ENCODE peak calls at places on chromosomes 7 and 10, in four cellular contexts. One of them, this sample, is unnamed.

GRCh38 chr10:101896466-101896865 is 52.9 kb upstream of the KCNIP2 start:
- DNase-seq in PC-3: no peak
- DNase-seq in adrenal gland: no peak
- DNase-seq in testis: no peak
- DNase-seq in this sample: no peak

GRCh38 chr10:24691113-24691512 is 32.6 kb downstream of the ARHGAP21 start:
- DNase-seq in PC-3: no peak
- DNase-seq in adrenal gland: no peak
- DNase-seq in testis: no peak
- DNase-seq in this sample: peak; percentile 44

GRCh38 chr10:116765549-116766162 is 23.3 kb upstream of the HSPA12A start:
- DNase-seq in PC-3: no peak
- DNase-seq in adrenal gland: no peak
- DNase-seq in testis: peak; percentile 58
- DNase-seq in this sample: no peak

GRCh38 chr10:43227911-43228782 is 38.7 kb downstream of the RASGEF1A start:
- DNase-seq in PC-3: no peak
- DNase-seq in adrenal gland: peak; percentile 11
- DNase-seq in testis: no peak
- DNase-seq in this sample: no peak

GRCh38 chr7:158431941-158432347 is 155.7 kb downstream of the PTPRN2 start:
- DNase-seq in PC-3: peak; percentile 90
- DNase-seq in adrenal gland: peak; percentile 24
- DNase-seq in testis: peak; percentile 60
- DNase-seq in this sample: peak; percentile 28

GRCh38 chr10:112356686-112357085 is 17.2 kb upstream of the ACSL5 start:
- DNase-seq in PC-3: no peak
- DNase-seq in adrenal gland: no peak
- DNase-seq in testis: no peak
- DNase-seq in this sample: no peak

GRCh38 chr10:32077896-32078295 is 21.7 kb upstream of the KIF5B start:
- DNase-seq in PC-3: peak; percentile 72
- DNase-seq in adrenal gland: peak; percentile 72
- DNase-seq in testis: no peak
- DNase-seq in this sample: no peak

GRCh38 chr10:43078986-43079273 is 2.1 kb downstream of the RET start:
- DNase-seq in PC-3: no peak
- DNase-seq in adrenal gland: peak; percentile 42
- DNase-seq in testis: peak; percentile 48
- DNase-seq in this sample: peak; percentile 16

GRCh38 chr7:151204383-151205032 is 5.8 kb downstream of the H2BK1 start:
- DNase-seq in PC-3: no peak
- DNase-seq in adrenal gland: no peak
- DNase-seq in testis: peak; percentile 34
- DNase-seq in this sample: no peak

GRCh38 chr7:106962751-106963150 is 81.8 kb upstream of the PRKAR2B start:
- DNase-seq in PC-3: no peak
- DNase-seq in adrenal gland: no peak
- DNase-seq in testis: no peak
- DNase-seq in this sample: no peak

GRCh38 chr7:27442446-27442845 is 199.8 kb downstream of the EVX1 start:
- DNase-seq in PC-3: peak; percentile 94
- DNase-seq in adrenal gland: no peak
- DNase-seq in testis: no peak
- DNase-seq in this sample: no peak

GRCh38 chr10:86580549-86580886 is 58.9 kb upstream of the WAPL start:
- DNase-seq in PC-3: no peak
- DNase-seq in adrenal gland: no peak
- DNase-seq in testis: no peak
- DNase-seq in this sample: no peak

GRCh38 chr10:133207041-133207600 is 22.9 kb upstream of the UTF1 start:
- DNase-seq in PC-3: no peak
- DNase-seq in adrenal gland: no peak
- DNase-seq in testis: no peak
- DNase-seq in this sample: no peak

GRCh38 chr7:23672033-23672432 is 8.0 kb upstream of the FAM221A start:
- DNase-seq in PC-3: no peak
- DNase-seq in adrenal gland: no peak
- DNase-seq in testis: no peak
- DNase-seq in this sample: no peak

GRCh38 chr7:5634107-5634950 is 147.1 kb downstream of the RNF216 start:
- DNase-seq in PC-3: no peak
- DNase-seq in adrenal gland: peak; percentile 46
- DNase-seq in testis: peak; percentile 77
- DNase-seq in this sample: peak; percentile 60

GRCh38 chr7:150449206-150449956 is 1.0 kb upstream of the GIMAP8 start:
- DNase-seq in PC-3: no peak
- DNase-seq in adrenal gland: no peak
- DNase-seq in testis: no peak
- DNase-seq in this sample: no peak

GRCh38 chr7:33108931-33109757 is at the start of gene RP9:
- DNase-seq in PC-3: peak; percentile 71
- DNase-seq in adrenal gland: peak; percentile 66
- DNase-seq in testis: peak; percentile 73
- DNase-seq in this sample: peak; percentile 40

GRCh38 chr10:112763916-112764520 is 186.0 kb upstream of the TCF7L2 start:
- DNase-seq in PC-3: peak; percentile 86
- DNase-seq in adrenal gland: no peak
- DNase-seq in testis: no peak
- DNase-seq in this sample: no peak

GRCh38 chr7:29139191-29139590 is 7.1 kb downstream of the CPVL start:
- DNase-seq in PC-3: peak; percentile 85
- DNase-seq in adrenal gland: no peak
- DNase-seq in testis: no peak
- DNase-seq in this sample: no peak

GRCh38 chr7:5699951-5700384 is 81.5 kb downstream of the RNF216 start:
- DNase-seq in PC-3: no peak
- DNase-seq in adrenal gland: no peak
- DNase-seq in testis: no peak
- DNase-seq in this sample: no peak

GRCh38 chr7:44280636-44280992 is 44.8 kb downstream of the CAMK2B start:
- DNase-seq in PC-3: no peak
- DNase-seq in adrenal gland: no peak
- DNase-seq in testis: no peak
- DNase-seq in this sample: peak; percentile 14

GRCh38 chr7:43501881-43502280 is 81.0 kb upstream of the STK17A start:
- DNase-seq in PC-3: no peak
- DNase-seq in adrenal gland: no peak
- DNase-seq in testis: no peak
- DNase-seq in this sample: no peak

GRCh38 chr7:7554021-7554432 is 12.7 kb upstream of the MIOS start:
- DNase-seq in PC-3: peak; percentile 80
- DNase-seq in adrenal gland: no peak
- DNase-seq in testis: no peak
- DNase-seq in this sample: peak; percentile 53

GRCh38 chr10:130232361-130233360 is 96.5 kb downstream of the GLRX3 start:
- DNase-seq in PC-3: no peak
- DNase-seq in adrenal gland: no peak
- DNase-seq in testis: no peak
- DNase-seq in this sample: no peak

DNA sequence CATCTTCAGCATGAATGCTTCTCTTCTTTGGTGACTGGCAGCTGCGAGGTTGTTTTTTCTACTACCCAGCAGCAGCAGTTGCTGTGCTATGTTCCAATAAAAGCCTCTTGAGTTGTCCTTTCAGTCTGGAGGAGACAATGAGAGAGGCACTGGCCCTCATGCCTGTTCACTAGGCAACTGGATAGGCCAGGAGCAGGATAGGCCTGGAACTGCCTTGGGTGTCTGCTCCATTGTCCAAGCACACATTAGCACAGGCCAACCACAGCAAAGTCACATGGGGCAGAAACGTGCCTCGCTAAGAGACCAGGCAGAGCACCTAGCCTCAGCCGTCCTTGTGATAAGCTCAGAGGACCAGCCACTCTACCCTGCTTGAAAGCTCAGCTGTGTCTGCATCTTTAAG is 76.9 kb upstream of the PDCD4 start:
- DNase-seq in PC-3: no peak
- DNase-seq in adrenal gland: no peak
- DNase-seq in testis: peak; percentile 29
- DNase-seq in this sample: no peak
- H3K4me1 ChIP-seq in PC-3: no peaks in the 10 kb centered on the region
- H3K4me1 ChIP-seq in adrenal gland: no peaks in the 10 kb centered on the region
- H3K4me1 ChIP-seq in testis: peaks cover 8% of the 10 kb centered on the region
- H3K4me1 ChIP-seq in this sample: peaks cover 24% of the 10 kb centered on the region

GRCh38 chr7:87648316-87648715 is 20.1 kb downstream of the RUNDC3B start:
- DNase-seq in PC-3: no peak
- DNase-seq in adrenal gland: no peak
- DNase-seq in testis: no peak
- DNase-seq in this sample: no peak
- TF ChIP-seq CTCF in PC-3: no peak
- TF ChIP-seq CTCF in adrenal gland: no peak
- TF ChIP-seq CTCF in testis: no peak
- TF ChIP-seq CTCF in this sample: no peak

GRCh38 chr7:76353744-76354143 is 5.0 kb downstream of the YWHAG start:
- DNase-seq in PC-3: no peak
- DNase-seq in adrenal gland: no peak
- DNase-seq in testis: no peak
- DNase-seq in this sample: no peak
- H3K4me1 ChIP-seq in PC-3: peaks cover 15% of the 10 kb centered on the region
- H3K4me1 ChIP-seq in adrenal gland: peaks cover 32% of the 10 kb centered on the region
- H3K4me1 ChIP-seq in testis: peaks cover 29% of the 10 kb centered on the region
- H3K4me1 ChIP-seq in this sample: peaks cover 80% of the 10 kb centered on the region

GRCh38 chr7:148747274-148747673 is 48.6 kb downstream of the CUL1 start:
- DNase-seq in PC-3: no peak
- DNase-seq in adrenal gland: no peak
- DNase-seq in testis: no peak
- DNase-seq in this sample: no peak
- TF ChIP-seq CTCF in PC-3: no peak
- TF ChIP-seq CTCF in adrenal gland: no peak
- TF ChIP-seq CTCF in testis: no peak
- TF ChIP-seq CTCF in this sample: no peak

GRCh38 chr7:155375337-155376277 is 77.9 kb downstream of the INSIG1 start:
- DNase-seq in PC-3: peak; percentile 15
- DNase-seq in adrenal gland: no peak
- DNase-seq in testis: no peak
- DNase-seq in this sample: no peak

GRCh38 chr7:155377837-155378579 is 79.9 kb upstream of the EN2 start:
- DNase-seq in PC-3: peak; percentile 10
- DNase-seq in adrenal gland: no peak
- DNase-seq in testis: peak; percentile 34
- DNase-seq in this sample: no peak

GRCh38 chr7:155378580-155378934 is 79.4 kb upstream of the EN2 start:
- DNase-seq in PC-3: no peak
- DNase-seq in adrenal gland: no peak
- DNase-seq in testis: no peak
- DNase-seq in this sample: no peak

GRCh38 chr7:155378959-155379871 is 78.7 kb upstream of the EN2 start:
- DNase-seq in PC-3: no peak
- DNase-seq in adrenal gland: no peak
- DNase-seq in testis: no peak
- DNase-seq in this sample: no peak

GRCh38 chr7:155377071-155377836 is 79.6 kb downstream of the INSIG1 start:
- DNase-seq in PC-3: no peak
- DNase-seq in adrenal gland: no peak
- DNase-seq in testis: no peak
- DNase-seq in this sample: no peak
- H3K4me1 ChIP-seq in PC-3: peaks cover 4% of the 10 kb centered on the region
- H3K4me1 ChIP-seq in adrenal gland: peaks cover 14% of the 10 kb centered on the region
- H3K4me1 ChIP-seq in testis: peaks cover 12% of the 10 kb centered on the region
- H3K4me1 ChIP-seq in this sample: peaks cover 25% of the 10 kb centered on the region

GRCh38 chr7:50801907-50802306 is 19.2 kb upstream of the GRB10 start:
- DNase-seq in PC-3: peak; percentile 11
- DNase-seq in adrenal gland: no peak
- DNase-seq in testis: no peak
- DNase-seq in this sample: no peak
- TF ChIP-seq CTCF in PC-3: peak; percentile 41
- TF ChIP-seq CTCF in adrenal gland: no peak
- TF ChIP-seq CTCF in testis: no peak
- TF ChIP-seq CTCF in this sample: no peak